ENCODE peak calls at places on chromosome 12, in five cellular contexts. Q is ascending aorta, L is ovary, V is psoas muscle, H is esophagus squamous epithelium. D is an unnamed sample.

GRCh38 chr12:62813031-62813829 is 121.7 kb downstream of the PPM1H start:
- DNase-seq in L (peak; percentile 84), Q (peak; percentile 77), V (peak; percentile 62), H (no peak), D (peak; percentile 59)

GRCh38 chr12:64236549-64236948 is 14.5 kb upstream of the KICS2 start:
- DNase-seq in H (no peak), Q (no peak), L (no peak), V (no peak), D (no peak)

GRCh38 chr12:50734409-50735263 is 29.3 kb upstream of the ATF1 start:
- DNase-seq in Q (no peak), V (no peak), L (no peak), H (no peak), D (no peak)

GRCh38 chr12:43789941-43790340 is 16.2 kb downstream of the TWF1 start:
- DNase-seq in L (no peak), Q (no peak), V (no peak), H (no peak), D (no peak)

GRCh38 chr12:72234871-72235270 is 37.3 kb upstream of the TRHDE start:
- DNase-seq in Q (no peak), H (no peak), V (no peak), L (no peak), D (no peak)

GRCh38 chr12:67943295-67943892 is 45.9 kb upstream of the IFNG-AS1 start:
- DNase-seq in H (no peak), V (no peak), Q (peak; percentile 87), L (no peak), D (peak; percentile 79)

GRCh38 chr12:75870878-75871277 is 160.7 kb downstream of the PHLDA1 start:
- DNase-seq in L (no peak), V (no peak), Q (no peak), H (no peak), D (no peak)

GRCh38 chr12:109440851-109441490 is 36.1 kb downstream of the KCTD10 start:
- DNase-seq in L (no peak), H (no peak), V (no peak), Q (no peak), D (no peak)

GRCh38 chr12:131434208-131435125 is 276.4 kb upstream of the SFSWAP start:
- DNase-seq in Q (peak; percentile 44), L (no peak), H (no peak), V (no peak), D (no peak)

GRCh38 chr12:80877706-80878384 is 59.9 kb downstream of the LIN7A start:
- DNase-seq in V (no peak), Q (no peak), H (no peak), L (no peak), D (no peak)

GRCh38 chr12:75589801-75590200 is 78.4 kb upstream of the KRR1 start:
- DNase-seq in V (no peak), Q (no peak), L (no peak), H (no peak), D (no peak)

GRCh38 chr12:106248177-106248848 is 493 bp upstream of the CKAP4 start:
- DNase-seq in V (peak; percentile 75), L (peak; percentile 83), Q (peak; percentile 84), H (no peak), D (peak; percentile 79)

GRCh38 chr12:123928274-123928865 is 44.3 kb downstream of the CCDC92 start:
- DNase-seq in V (no peak), Q (no peak), L (no peak), H (no peak), D (no peak)

GRCh38 chr12:6684609-6685008 is 4.6 kb downstream of the ZNF384 start:
- DNase-seq in Q (no peak), L (no peak), V (no peak), H (no peak), D (no peak)

GRCh38 chr12:68364893-68365725 is 32.9 kb upstream of the MDM1 start:
- DNase-seq in L (peak; percentile 84), H (peak; percentile 66), Q (peak; percentile 97), V (peak; percentile 94), D (peak; percentile 89)

GRCh38 chr12:114944736-114945135 is 260.8 kb upstream of the TBX3 start:
- DNase-seq in V (no peak), Q (no peak), H (no peak), L (no peak), D (no peak)

GRCh38 chr12:75862692-75863471 is 168.7 kb downstream of the PHLDA1 start:
- DNase-seq in H (no peak), Q (no peak), L (no peak), V (no peak), D (no peak)

GRCh38 chr12:32104572-32105355 is 1.9 kb upstream of the BICD1 start:
- DNase-seq in V (no peak), Q (no peak), H (no peak), L (no peak), D (no peak)

GRCh38 chr12:108605000-108605689 is 7.3 kb upstream of the TMEM119 start:
- DNase-seq in V (no peak), H (no peak), Q (no peak), L (no peak), D (no peak)

GRCh38 chr12:7989827-7990491 is 42.6 kb upstream of the FOXJ2 start:
- DNase-seq in H (peak; percentile 16), L (no peak), V (peak; percentile 65), Q (no peak), D (no peak)

GRCh38 chr12:76057316-76057715 is 25.7 kb upstream of the PHLDA1 start:
- DNase-seq in Q (no peak), H (no peak), L (peak; percentile 75), V (no peak), D (no peak)

GRCh38 chr12:49548822-49549648 is 10.2 kb downstream of the KCNH3 start:
- DNase-seq in L (peak; percentile 63), Q (no peak), V (peak; percentile 67), H (no peak), D (no peak)

GRCh38 chr12:131702573-131702877 is 8.4 kb upstream of the SFSWAP start:
- DNase-seq in Q (no peak), L (no peak), H (no peak), V (no peak), D (no peak)

GRCh38 chr12:46629331-46630229 is 196.2 kb downstream of the SLC38A4 start:
- DNase-seq in L (no peak), V (peak; percentile 72), Q (no peak), H (no peak), D (no peak)

GRCh38 chr12:53452159-53453077 is 516 bp downstream of the PCBP2 start:
- DNase-seq in Q (peak; percentile 90), L (peak; percentile 94), V (peak; percentile 96), H (peak; percentile 49), D (peak; percentile 88)

GRCh38 chr12:80697270-80697887 is 10.1 kb upstream of the MYF6 start:
- DNase-seq in V (no peak), H (no peak), Q (no peak), L (no peak), D (no peak)

GRCh38 chr12:52615208-52615868 is 3.0 kb downstream of the KRT73 start:
- DNase-seq in V (no peak), Q (peak; percentile 46), L (no peak), H (no peak), D (no peak)

GRCh38 chr12:116495260-116495659 is 63.9 kb upstream of the MAP1LC3B2 start:
- DNase-seq in H (no peak), V (no peak), L (no peak), Q (no peak), D (no peak)

GRCh38 chr12:93812616-93813015 is 135.4 kb downstream of the CRADD start:
- DNase-seq in Q (no peak), L (no peak), V (no peak), H (no peak), D (no peak)

GRCh38 chr12:42284876-42285275 is 41.0 kb downstream of the ZCRB1 start:
- DNase-seq in Q (no peak), V (no peak), L (no peak), H (no peak), D (no peak)
- H3K27ac ChIP-seq in Q (no peak overlapping the region), V (no peak overlapping the region), L (no peak overlapping the region), H (no peak overlapping the region), D (no peak overlapping the region)

GRCh38 chr12:95648990-95649791 is 97.9 kb upstream of the USP44 start:
- DNase-seq in H (no peak), V (no peak), L (no peak), Q (peak; percentile 71), D (no peak)
- TF ChIP-seq CTCF in H (no peak), V (no peak), L (no peak), Q (no peak), D (no peak)

DNA sequence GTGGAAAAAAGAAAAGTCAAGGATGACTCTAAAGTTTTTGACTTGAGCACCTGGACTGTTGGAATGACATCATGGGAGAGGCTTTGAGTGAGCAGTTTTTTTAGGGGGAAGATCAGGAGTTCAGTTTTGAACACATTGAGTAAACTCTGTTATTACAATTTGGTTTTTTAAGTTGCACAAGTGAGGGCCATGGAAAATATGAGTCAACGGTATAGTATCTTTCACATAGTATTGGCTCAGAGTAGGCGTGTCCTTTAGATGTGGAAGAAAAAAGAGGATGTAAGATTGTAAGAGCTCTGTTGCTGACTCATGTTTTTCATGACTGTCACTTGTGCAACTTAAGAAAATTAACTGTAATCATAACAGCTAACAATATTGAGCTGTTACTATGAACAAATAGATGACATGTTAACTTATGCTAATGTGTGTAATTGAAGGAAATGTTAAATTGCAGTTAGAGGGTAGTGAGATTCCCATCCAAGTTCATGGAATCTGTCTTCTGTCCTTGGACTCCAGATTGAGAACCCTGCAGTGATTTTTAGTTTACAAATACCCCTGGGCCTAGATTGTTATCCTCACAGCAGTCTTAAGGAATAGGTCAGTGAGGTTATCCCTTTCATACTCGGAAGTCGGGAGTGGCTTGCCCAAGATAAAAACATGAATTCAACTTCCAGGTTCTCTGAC is 48.1 kb upstream of the ATP2B1 start:
- DNase-seq in H (no peak), V (no peak), L (no peak), Q (no peak), D (peak; percentile 9)
- H3K4me3 ChIP-seq in H (no peak overlapping the region), V (no peak overlapping the region), L (no peak overlapping the region), Q (no peak overlapping the region), D (no peak overlapping the region)

DNA sequence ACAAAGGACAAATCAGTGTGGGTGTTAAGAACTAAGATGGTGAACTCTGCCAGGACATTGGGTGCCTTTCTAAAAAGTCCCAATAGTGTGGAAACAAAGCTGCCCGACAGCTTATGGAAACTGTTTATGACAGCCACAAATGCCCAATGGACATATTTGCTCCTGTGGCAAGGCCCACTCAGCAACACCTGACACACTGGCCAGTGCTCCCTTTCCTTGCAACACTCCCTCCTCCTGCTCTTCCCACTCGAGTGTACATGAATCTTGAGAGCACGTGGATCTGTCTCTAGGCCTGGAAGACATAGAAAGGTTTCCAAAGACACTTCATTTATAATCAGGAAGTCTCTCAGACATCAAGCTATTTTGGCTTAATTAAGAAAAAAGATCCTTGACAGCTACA is 14.2 kb upstream of the LRIG3 start:
- DNase-seq in Q (no peak), V (no peak), L (no peak), H (no peak), D (no peak)
- H3K27ac ChIP-seq in Q (no peak overlapping the region), V (no peak overlapping the region), L (no peak overlapping the region), H (no peak overlapping the region), D (no peak overlapping the region)

DNA sequence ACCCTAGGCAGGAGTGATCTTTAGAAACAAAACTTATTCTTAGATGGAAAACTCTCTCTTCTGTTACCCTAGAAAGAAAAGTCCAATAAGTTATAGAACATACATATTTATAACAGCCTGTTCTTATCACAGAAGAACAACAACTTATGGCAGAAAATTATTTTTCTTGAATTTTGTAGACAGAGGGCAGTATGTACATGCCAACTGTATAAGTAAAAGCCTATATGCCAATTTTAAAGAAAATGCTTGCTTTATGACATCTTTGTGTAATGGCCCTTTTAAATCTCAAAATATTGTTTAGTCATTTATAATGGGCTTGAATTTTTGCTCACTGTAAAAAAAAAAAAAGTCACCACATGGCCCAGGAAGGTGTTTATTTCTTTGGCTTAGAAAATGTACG is 38.2 kb upstream of the GRIP1 start:
- DNase-seq in V (no peak), L (no peak), H (no peak), Q (no peak), D (no peak)
- TF ChIP-seq CTCF in V (no peak), L (no peak), H (no peak), Q (no peak), D (no peak)

D was measured in heart right ventricle.